ENCODE peak calls at places on chromosomes 2 and 18, in eight cellular contexts. Y is nucleus accumbens, V is pulmonary artery endothelial cell, H is psoas muscle, I is NAMALWA, O is astrocyte, B is progenitor cell of endocrine pancreas, W is AG10803. D is an unnamed sample.

GRCh38 chr18:42086288-42086687 is 131.3 kb downstream of the PIK3C3 start:
- DNase-seq in Y (no peak), V (no peak), H (no peak), I (no peak), O (peak), B (no peak), W (no peak), D (no peak)

GRCh38 chr2:8482432-8482831 is 199.4 kb upstream of the ID2 start:
- DNase-seq in Y (no peak), V (no peak), H (no peak), I (no peak), O (no peak), B (no peak), W (no peak), D (no peak)

GRCh38 chr2:42117923-42118758 is 51.0 kb upstream of the EML4 start:
- DNase-seq in Y (no peak), V (no peak), H (no peak), I (peak), O (peak), B (no peak), W (peak), D (no peak)

GRCh38 chr2:127185093-127185492 is 35.0 kb downstream of the CYP27C1 start:
- DNase-seq in Y (no peak), V (no peak), H (no peak), I (peak), O (no peak), B (no peak), W (no peak), D (no peak)

GRCh38 chr2:249538-250042 is 14.2 kb downstream of the SH3YL1 start:
- DNase-seq in Y (no peak), V (no peak), H (no peak), I (no peak), O (no peak), B (no peak), W (no peak), D (no peak)

GRCh38 chr2:186882511-186883071 is 33.6 kb upstream of the ZSWIM2 start:
- DNase-seq in Y (no peak), V (peak), H (no peak), I (no peak), O (no peak), B (no peak), W (no peak), D (no peak)

GRCh38 chr2:233919938-233920337 is 2.8 kb downstream of the TRPM8 start:
- DNase-seq in Y (no peak), V (no peak), H (no peak), I (no peak), O (peak), B (no peak), W (no peak), D (no peak)

GRCh38 chr2:203688798-203689197 is 17.6 kb upstream of the CD28 start:
- DNase-seq in Y (no peak), V (no peak), H (peak), I (peak), O (peak), B (no peak), W (peak), D (peak)

GRCh38 chr2:101124684-101125366 is 26.4 kb downstream of the TBC1D8 start:
- DNase-seq in Y (no peak), V (peak), H (peak), I (no peak), O (peak), B (no peak), W (peak), D (peak)

GRCh38 chr2:177030391-177031000 is 182.1 kb upstream of the HNRNPA3 start:
- DNase-seq in Y (peak), V (no peak), H (no peak), I (no peak), O (no peak), B (no peak), W (no peak), D (no peak)

GRCh38 chr2:18961991-18962421 is 372.6 kb upstream of the NT5C1B start:
- DNase-seq in Y (no peak), V (no peak), H (no peak), I (no peak), O (no peak), B (no peak), W (no peak), D (no peak)

GRCh38 chr2:26847663-26848335 is at the start of gene DPYSL5:
- DNase-seq in Y (peak), V (no peak), H (no peak), I (no peak), O (no peak), B (peak), W (no peak), D (no peak)

GRCh38 chr2:43225093-43225787 is 1.2 kb downstream of the ZFP36L2 start:
- DNase-seq in Y (no peak), V (no peak), H (peak), I (peak), O (peak), B (peak), W (peak), D (peak)

GRCh38 chr2:141959941-141960340 is 170.9 kb downstream of the LRP1B start:
- DNase-seq in Y (no peak), V (no peak), H (no peak), I (no peak), O (no peak), B (no peak), W (no peak), D (no peak)

GRCh38 chr2:228875152-228875875 is 395.8 kb downstream of the PID1 start:
- DNase-seq in Y (no peak), V (no peak), H (no peak), I (no peak), O (peak), B (no peak), W (peak), D (peak)

GRCh38 chr2:240520143-240520973 is 37.4 kb downstream of the ANKMY1 start:
- DNase-seq in Y (no peak), V (no peak), H (no peak), I (no peak), O (no peak), B (no peak), W (no peak), D (peak)

GRCh38 chr18:67285583-67285982 is 230.9 kb downstream of the DSEL start:
- DNase-seq in Y (no peak), V (no peak), H (no peak), I (no peak), O (no peak), B (no peak), W (no peak), D (no peak)

GRCh38 chr18:8776544-8776943 is 71.2 kb downstream of the MTCL1 start:
- DNase-seq in Y (no peak), V (no peak), H (no peak), I (no peak), O (no peak), B (no peak), W (no peak), D (no peak)

GRCh38 chr2:218605438-218605837 is 2.3 kb upstream of the PLCD4 start:
- DNase-seq in Y (no peak), V (no peak), H (peak), I (no peak), O (peak), B (no peak), W (peak), D (peak)

GRCh38 chr18:12031836-12032235 is 50.5 kb downstream of the IMPA2 start:
- DNase-seq in Y (no peak), V (no peak), H (peak), I (no peak), O (peak), B (no peak), W (peak), D (peak)

GRCh38 chr2:187718092-187718491 is 163.9 kb upstream of the TFPI start:
- DNase-seq in Y (no peak), V (no peak), H (no peak), I (no peak), O (no peak), B (no peak), W (no peak), D (no peak)

GRCh38 chr2:202548240-202548639 is 86.5 kb upstream of the FAM117B start:
- DNase-seq in Y (no peak), V (no peak), H (no peak), I (no peak), O (no peak), B (no peak), W (no peak), D (no peak)

GRCh38 chr2:229164545-229165249 is 106.4 kb downstream of the PID1 start:
- DNase-seq in Y (no peak), V (no peak), H (no peak), I (no peak), O (peak), B (no peak), W (peak), D (peak)

GRCh38 chr2:170229125-170229524 is 51.2 kb downstream of the MYO3B start:
- DNase-seq in Y (no peak), V (no peak), H (no peak), I (no peak), O (no peak), B (no peak), W (no peak), D (no peak)